ENCODE peak calls at places on chromosomes 3 and 15, in eight cellular contexts. G is HCT116, Z is GM23338, E is OCI-LY7, A is neural progenitor cell, W is PC-3, N is MM.1S, C is GM23248. P is an unnamed sample.

GRCh38 chr3:128094295-128095151 is 29.1 kb downstream of the RUVBL1 start:
- DNase-seq in G (no peak), Z (no peak), E (no peak), A (no peak), W (no peak), N (no peak), C (peak; percentile 51), P (no peak)

GRCh38 chr15:85676332-85676731 is 118.4 kb downstream of the KLHL25 start:
- DNase-seq in G (no peak), Z (no peak), E (no peak), A (no peak), W (peak; percentile 49), N (no peak), C (no peak), P (no peak)

GRCh38 chr3:107524214-107525100 is 1.7 kb downstream of the BBX start:
- DNase-seq in G (no peak), Z (peak; percentile 59), E (peak; percentile 49), A (peak; percentile 76), W (peak; percentile 63), N (peak; percentile 42), C (peak; percentile 76), P (peak; percentile 77)

GRCh38 chr3:46129588-46130272 is 78.4 kb downstream of the CCR1 start:
- DNase-seq in G (no peak), Z (no peak), E (no peak), A (no peak), W (no peak), N (no peak), C (no peak), P (no peak)

GRCh38 chr3:129116482-129116946 is 5.1 kb downstream of the RAB43 start:
- DNase-seq in G (no peak), Z (peak; percentile 48), E (peak; percentile 32), A (peak; percentile 22), W (no peak), N (no peak), C (no peak), P (no peak)

GRCh38 chr15:60781211-60781713 is 302.3 kb upstream of the ICE2 start:
- DNase-seq in G (no peak), Z (peak; percentile 37), E (no peak), A (no peak), W (no peak), N (no peak), C (no peak), P (no peak)

GRCh38 chr3:134299185-134299887 is 48.7 kb upstream of the RYK start:
- DNase-seq in G (no peak), Z (peak; percentile 51), E (no peak), A (peak; percentile 47), W (peak; percentile 43), N (peak; percentile 33), C (peak; percentile 65), P (peak; percentile 46)

GRCh38 chr3:20573175-20573574 is 387.2 kb upstream of the SGO1 start:
- DNase-seq in G (no peak), Z (no peak), E (no peak), A (no peak), W (no peak), N (no peak), C (peak; percentile 37), P (no peak)

GRCh38 chr3:183409219-183409618 is 19.2 kb downstream of the MCF2L2 start:
- DNase-seq in G (no peak), Z (no peak), E (no peak), A (no peak), W (no peak), N (no peak), C (no peak), P (no peak)

GRCh38 chr3:54999159-54999558 is 71.3 kb upstream of the LRTM1 start:
- DNase-seq in G (no peak), Z (peak; percentile 92), E (peak; percentile 8), A (peak; percentile 61), W (peak; percentile 65), N (no peak), C (peak; percentile 73), P (peak; percentile 64)

GRCh38 chr3:134685881-134686802 is 35.3 kb upstream of the KY start:
- DNase-seq in G (no peak), Z (no peak), E (no peak), A (no peak), W (peak; percentile 72), N (no peak), C (peak; percentile 91), P (no peak)

GRCh38 chr3:169454823-169455222 is 208.7 kb downstream of the MECOM start:
- DNase-seq in G (no peak), Z (no peak), E (no peak), A (no peak), W (peak; percentile 82), N (no peak), C (peak; percentile 82), P (no peak)

GRCh38 chr3:45054196-45054857 is 28.2 kb downstream of the CLEC3B start:
- DNase-seq in G (no peak), Z (no peak), E (no peak), A (no peak), W (peak; percentile 56), N (no peak), C (peak; percentile 89), P (no peak)

GRCh38 chr3:103918336-103918735 is 1448.4 kb upstream of the ALCAM start:
- DNase-seq in G (no peak), Z (no peak), E (no peak), A (no peak), W (no peak), N (no peak), C (no peak), P (no peak)

GRCh38 chr3:126572343-126572742 is 13.6 kb upstream of the C3orf22 start:
- DNase-seq in G (no peak), Z (no peak), E (no peak), A (no peak), W (no peak), N (no peak), C (no peak), P (no peak)

GRCh38 chr3:176579741-176580185 is 617.5 kb downstream of the TBL1XR1 start:
- DNase-seq in G (no peak), Z (no peak), E (no peak), A (no peak), W (peak; percentile 56), N (no peak), C (peak; percentile 70), P (peak; percentile 12)

GRCh38 chr3:71564361-71564760 is 19.2 kb downstream of the FOXP1 start:
- DNase-seq in G (no peak), Z (no peak), E (peak; percentile 85), A (no peak), W (no peak), N (no peak), C (peak; percentile 57), P (no peak)

GRCh38 chr3:128317101-128317697 is 149.5 kb downstream of the DNAJB8 start:
- DNase-seq in G (no peak), Z (no peak), E (no peak), A (no peak), W (no peak), N (no peak), C (no peak), P (no peak)

GRCh38 chr15:32864841-32865240 is 147.0 kb downstream of the GREM1 start:
- DNase-seq in G (no peak), Z (no peak), E (no peak), A (no peak), W (no peak), N (no peak), C (no peak), P (no peak)

GRCh38 chr3:168049366-168049974 is 46.3 kb downstream of the GOLIM4 start:
- DNase-seq in G (no peak), Z (no peak), E (no peak), A (no peak), W (no peak), N (no peak), C (peak; percentile 87), P (no peak)

GRCh38 chr3:168054447-168054846 is 41.3 kb downstream of the GOLIM4 start:
- DNase-seq in G (no peak), Z (no peak), E (no peak), A (no peak), W (no peak), N (no peak), C (no peak), P (no peak)

GRCh38 chr3:168053115-168053514 is 42.6 kb downstream of the GOLIM4 start:
- DNase-seq in G (no peak), Z (no peak), E (peak; percentile 10), A (no peak), W (peak; percentile 17), N (no peak), C (peak; percentile 58), P (no peak)

GRCh38 chr3:168052517-168052916 is 43.2 kb downstream of the GOLIM4 start:
- DNase-seq in G (no peak), Z (no peak), E (no peak), A (no peak), W (no peak), N (no peak), C (no peak), P (no peak)

GRCh38 chr3:168051579-168052183 is 44.0 kb downstream of the GOLIM4 start:
- DNase-seq in G (no peak), Z (no peak), E (no peak), A (no peak), W (no peak), N (no peak), C (peak; percentile 84), P (no peak)
- TF ChIP-seq EZH2phosphoT487 in G (no peak), Z (no peak), E (no peak), A (no peak), W (no peak), N (no peak), C (no peak), P (no peak)

DNA sequence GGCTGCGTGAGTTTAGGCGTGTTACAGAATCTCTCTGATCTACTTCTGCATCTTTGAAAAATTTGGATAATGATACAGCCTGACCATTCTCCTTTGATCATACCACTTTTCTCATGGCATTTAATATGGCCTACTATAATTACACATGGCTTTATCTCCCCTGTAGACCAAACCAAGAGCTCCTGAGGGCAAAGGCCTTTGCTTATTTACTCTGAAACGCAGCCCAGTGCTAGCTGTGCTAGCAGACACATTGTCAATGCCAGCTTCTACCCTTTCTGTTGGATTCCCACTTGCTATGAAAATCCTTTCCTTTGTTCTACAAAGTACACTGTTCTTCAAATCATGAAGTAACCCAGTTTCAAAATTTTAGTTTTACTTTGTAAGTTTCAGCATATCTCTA is 16.5 kb upstream of the VGLL4 start:
- DNase-seq in G (no peak), Z (no peak), E (no peak), A (no peak), W (no peak), N (no peak), C (no peak), P (no peak)
- TF ChIP-seq EZH2phosphoT487 in G (no peak), Z (no peak), E (no peak), A (no peak), W (no peak), N (no peak), C (no peak), P (no peak)

GRCh38 chr3:11720220-11721113 is 76.8 kb upstream of the VGLL4 start:
- DNase-seq in G (peak; percentile 61), Z (peak; percentile 74), E (peak; percentile 78), A (peak; percentile 77), W (peak; percentile 81), N (peak; percentile 76), C (peak; percentile 86), P (peak; percentile 89)
- TF ChIP-seq EZH2phosphoT487 in G (no peak), Z (no peak), E (no peak), A (peak; percentile 69), W (no peak), N (no peak), C (no peak), P (no peak)

DNA sequence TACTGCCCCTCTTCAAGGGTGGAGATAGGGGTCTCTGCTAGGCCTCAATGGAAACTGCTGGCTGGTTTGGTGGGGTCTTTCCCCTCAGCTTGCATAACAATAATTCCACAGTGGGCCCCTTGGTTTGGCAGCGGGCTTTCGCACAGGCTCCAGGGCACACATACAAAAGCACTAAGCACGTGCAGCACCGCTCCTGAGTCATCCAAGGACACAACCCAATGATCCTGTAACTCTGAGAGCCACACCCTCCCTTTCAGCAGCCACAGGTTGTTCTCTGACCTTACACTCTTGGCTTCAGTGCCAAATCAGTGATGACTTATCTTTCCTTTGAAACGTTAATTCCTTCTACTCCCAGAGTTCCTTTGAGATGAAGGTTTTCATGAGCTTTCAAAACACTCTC is 41.7 kb downstream of the DAPK2 start:
- DNase-seq in G (peak; percentile 71), Z (no peak), E (no peak), A (no peak), W (peak; percentile 87), N (no peak), C (peak; percentile 43), P (peak; percentile 85)
- TF ChIP-seq EZH2phosphoT487 in G (no peak), Z (no peak), E (no peak), A (no peak), W (no peak), N (no peak), C (no peak), P (no peak)

P was measured in hepatocyte.